ENCODE peak calls at places on chromosomes 6 and 20, in five cellular contexts. One of them, this sample, is unnamed.

GRCh38 chr6:112501705-112502104 is 154.6 kb downstream of the RFPL4B start:
- DNase-seq in NCI-H2081: no peak
- DNase-seq in iPS DF 19.7: no peak
- DNase-seq in stimulated activated CD4-positive, alpha-beta T cell treated with anti-CD3 and anti-CD28 coated beads, Interleukin-1b, Interleukin-23, amount 100 ng/mL, for 24 hours: no peak
- DNase-seq in EH: no peak
- DNase-seq in this sample: no peak

GRCh38 chr6:87789198-87789899 is 87.3 kb upstream of the AKIRIN2 start:
- DNase-seq in NCI-H2081: no peak
- DNase-seq in iPS DF 19.7: no peak
- DNase-seq in stimulated activated CD4-positive, alpha-beta T cell treated with anti-CD3 and anti-CD28 coated beads, Interleukin-1b, Interleukin-23, amount 100 ng/mL, for 24 hours: no peak
- DNase-seq in EH: peak
- DNase-seq in this sample: no peak

GRCh38 chr6:46888031-46888430 is 33.7 kb downstream of the ADGRF5 start:
- DNase-seq in NCI-H2081: no peak
- DNase-seq in iPS DF 19.7: no peak
- DNase-seq in stimulated activated CD4-positive, alpha-beta T cell treated with anti-CD3 and anti-CD28 coated beads, Interleukin-1b, Interleukin-23, amount 100 ng/mL, for 24 hours: no peak
- DNase-seq in EH: no peak
- DNase-seq in this sample: no peak

GRCh38 chr6:134138226-134138975 is 86.0 kb upstream of the SLC2A12 start:
- DNase-seq in NCI-H2081: no peak
- DNase-seq in iPS DF 19.7: no peak
- DNase-seq in stimulated activated CD4-positive, alpha-beta T cell treated with anti-CD3 and anti-CD28 coated beads, Interleukin-1b, Interleukin-23, amount 100 ng/mL, for 24 hours: no peak
- DNase-seq in EH: peak
- DNase-seq in this sample: no peak

GRCh38 chr6:129558248-129558647 is 151.7 kb downstream of the ARHGAP18 start:
- DNase-seq in NCI-H2081: no peak
- DNase-seq in iPS DF 19.7: no peak
- DNase-seq in stimulated activated CD4-positive, alpha-beta T cell treated with anti-CD3 and anti-CD28 coated beads, Interleukin-1b, Interleukin-23, amount 100 ng/mL, for 24 hours: no peak
- DNase-seq in EH: no peak
- DNase-seq in this sample: no peak

GRCh38 chr20:38842558-38842981 is 37.1 kb downstream of the PPP1R16B start:
- DNase-seq in NCI-H2081: no peak
- DNase-seq in iPS DF 19.7: no peak
- DNase-seq in stimulated activated CD4-positive, alpha-beta T cell treated with anti-CD3 and anti-CD28 coated beads, Interleukin-1b, Interleukin-23, amount 100 ng/mL, for 24 hours: peak
- DNase-seq in EH: no peak
- DNase-seq in this sample: no peak

GRCh38 chr20:1537731-1538058 is 19.8 kb downstream of the SIRPD start:
- DNase-seq in NCI-H2081: no peak
- DNase-seq in iPS DF 19.7: no peak
- DNase-seq in stimulated activated CD4-positive, alpha-beta T cell treated with anti-CD3 and anti-CD28 coated beads, Interleukin-1b, Interleukin-23, amount 100 ng/mL, for 24 hours: no peak
- DNase-seq in EH: no peak
- DNase-seq in this sample: no peak

GRCh38 chr6:138957484-138957883 is 30.6 kb downstream of the REPS1 start:
- DNase-seq in NCI-H2081: no peak
- DNase-seq in iPS DF 19.7: no peak
- DNase-seq in stimulated activated CD4-positive, alpha-beta T cell treated with anti-CD3 and anti-CD28 coated beads, Interleukin-1b, Interleukin-23, amount 100 ng/mL, for 24 hours: no peak
- DNase-seq in EH: peak
- DNase-seq in this sample: no peak

GRCh38 chr6:169454872-169455204 is 201.2 kb upstream of the THBS2 start:
- DNase-seq in NCI-H2081: no peak
- DNase-seq in iPS DF 19.7: no peak
- DNase-seq in stimulated activated CD4-positive, alpha-beta T cell treated with anti-CD3 and anti-CD28 coated beads, Interleukin-1b, Interleukin-23, amount 100 ng/mL, for 24 hours: no peak
- DNase-seq in EH: no peak
- DNase-seq in this sample: no peak

GRCh38 chr6:25344827-25345226 is 65.7 kb downstream of the CARMIL1 start:
- DNase-seq in NCI-H2081: no peak
- DNase-seq in iPS DF 19.7: no peak
- DNase-seq in stimulated activated CD4-positive, alpha-beta T cell treated with anti-CD3 and anti-CD28 coated beads, Interleukin-1b, Interleukin-23, amount 100 ng/mL, for 24 hours: no peak
- DNase-seq in EH: no peak
- DNase-seq in this sample: no peak

GRCh38 chr20:61874421-61875068 is 191.1 kb downstream of the TAF4 start:
- DNase-seq in NCI-H2081: no peak
- DNase-seq in iPS DF 19.7: peak
- DNase-seq in stimulated activated CD4-positive, alpha-beta T cell treated with anti-CD3 and anti-CD28 coated beads, Interleukin-1b, Interleukin-23, amount 100 ng/mL, for 24 hours: no peak
- DNase-seq in EH: no peak
- DNase-seq in this sample: peak

GRCh38 chr6:162778603-162779002 is 50.8 kb downstream of the PACRG start:
- DNase-seq in NCI-H2081: no peak
- DNase-seq in iPS DF 19.7: no peak
- DNase-seq in stimulated activated CD4-positive, alpha-beta T cell treated with anti-CD3 and anti-CD28 coated beads, Interleukin-1b, Interleukin-23, amount 100 ng/mL, for 24 hours: no peak
- DNase-seq in EH: no peak
- DNase-seq in this sample: no peak

GRCh38 chr20:51807864-51808263 is 5.5 kb upstream of the SALL4 start:
- DNase-seq in NCI-H2081: no peak
- DNase-seq in iPS DF 19.7: no peak
- DNase-seq in stimulated activated CD4-positive, alpha-beta T cell treated with anti-CD3 and anti-CD28 coated beads, Interleukin-1b, Interleukin-23, amount 100 ng/mL, for 24 hours: no peak
- DNase-seq in EH: peak
- DNase-seq in this sample: no peak

GRCh38 chr6:167846997-167847606 is 20.4 kb downstream of the AFDN start:
- DNase-seq in NCI-H2081: no peak
- DNase-seq in iPS DF 19.7: no peak
- DNase-seq in stimulated activated CD4-positive, alpha-beta T cell treated with anti-CD3 and anti-CD28 coated beads, Interleukin-1b, Interleukin-23, amount 100 ng/mL, for 24 hours: no peak
- DNase-seq in EH: peak
- DNase-seq in this sample: no peak

GRCh38 chr6:168071620-168072019 is 7.4 kb downstream of the FRMD1 start:
- DNase-seq in NCI-H2081: no peak
- DNase-seq in iPS DF 19.7: no peak
- DNase-seq in stimulated activated CD4-positive, alpha-beta T cell treated with anti-CD3 and anti-CD28 coated beads, Interleukin-1b, Interleukin-23, amount 100 ng/mL, for 24 hours: no peak
- DNase-seq in EH: no peak
- DNase-seq in this sample: peak

GRCh38 chr6:45116714-45117410 is 211.3 kb upstream of the RUNX2 start:
- DNase-seq in NCI-H2081: no peak
- DNase-seq in iPS DF 19.7: no peak
- DNase-seq in stimulated activated CD4-positive, alpha-beta T cell treated with anti-CD3 and anti-CD28 coated beads, Interleukin-1b, Interleukin-23, amount 100 ng/mL, for 24 hours: no peak
- DNase-seq in EH: peak
- DNase-seq in this sample: no peak

GRCh38 chr6:98871057-98871456 is 36.7 kb downstream of the POU3F2 start:
- DNase-seq in NCI-H2081: no peak
- DNase-seq in iPS DF 19.7: no peak
- DNase-seq in stimulated activated CD4-positive, alpha-beta T cell treated with anti-CD3 and anti-CD28 coated beads, Interleukin-1b, Interleukin-23, amount 100 ng/mL, for 24 hours: no peak
- DNase-seq in EH: peak
- DNase-seq in this sample: no peak

GRCh38 chr20:34066476-34067090 is 45.5 kb downstream of the EIF2S2 start:
- DNase-seq in NCI-H2081: no peak
- DNase-seq in iPS DF 19.7: no peak
- DNase-seq in stimulated activated CD4-positive, alpha-beta T cell treated with anti-CD3 and anti-CD28 coated beads, Interleukin-1b, Interleukin-23, amount 100 ng/mL, for 24 hours: no peak
- DNase-seq in EH: peak
- DNase-seq in this sample: no peak

This sample was measured in 8988T.